ENCODE peak calls at places on chromosomes 4 and X, in four cellular contexts. T is GM19239; X is fibroblast of villous mesenchyme; L is activated CD8-positive, alpha-beta memory T cell treated with anti-CD3 and anti-CD28 coated beads, Interleukin-2, amount 50 U/mL, for 48 hours. V is an unnamed sample.

GRCh38 chr4:153232768-153233167 is 28.5 kb downstream of the TRIM2 start:
- DNase-seq in X (no peak), T (no peak), L (no peak), V (no peak)

GRCh38 chr4:27050731-27051130 is 190.1 kb downstream of the STIM2 start:
- DNase-seq in T (no peak), L (no peak), X (no peak), V (no peak)

GRCh38 chr4:57764840-57765239 is 654.7 kb upstream of the IGFBP7 start:
- DNase-seq in T (no peak), X (no peak), L (no peak), V (no peak)

GRCh38 chrX:155009994-155010472 is 12.5 kb downstream of the F8 start:
- DNase-seq in L (no peak), T (no peak), X (no peak), V (no peak)

GRCh38 chr4:116358633-116359222 is 726.6 kb downstream of the TRAM1L1 start:
- DNase-seq in X (peak), T (peak), L (no peak), V (peak)

GRCh38 chr4:82394896-82395295 is 21.1 kb upstream of the HNRNPD start:
- DNase-seq in X (no peak), L (no peak), T (no peak), V (no peak)

GRCh38 chr4:38753021-38753806 is 29.6 kb downstream of the TLR10 start:
- DNase-seq in T (no peak), X (peak), L (no peak), V (peak)

GRCh38 chrX:129613596-129613995 is 41.2 kb downstream of the APLN start:
- DNase-seq in L (no peak), X (no peak), T (no peak), V (no peak)

GRCh38 chrX:153953892-153954617 is 9.6 kb upstream of the RENBP start:
- DNase-seq in X (no peak), L (no peak), T (no peak), V (no peak)

V was measured in HFFc6.